ENCODE peak calls at places on chromosomes 3 and 15, in ten cellular contexts. One of them, this sample, is unnamed.
A peak's percentile ranks its signal among the peaks of the same experiment; 100 is the strongest.

GRCh38 chr3:70127192-70127591 is 127.7 kb downstream of the SAMMSON start:
- DNase-seq in AG09309: no peak
- DNase-seq in body of pancreas: no peak
- DNase-seq in central memory CD4-positive, alpha-beta T cell: no peak
- DNase-seq in hypothalamus: no peak
- DNase-seq in hippocampal formation: no peak
- DNase-seq in T-cell: no peak
- DNase-seq in T-helper 9 cell: no peak
- DNase-seq in ovary: no peak
- DNase-seq in cardiac fibroblast: no peak
- DNase-seq in this sample: no peak

GRCh38 chr3:177673105-177673804 is 476.0 kb upstream of the TBL1XR1 start:
- DNase-seq in body of pancreas: peak; percentile 37
- DNase-seq in T-cell: no peak
- DNase-seq in central memory CD4-positive, alpha-beta T cell: no peak
- DNase-seq in cardiac fibroblast: peak; percentile 97
- DNase-seq in hippocampal formation: no peak
- DNase-seq in AG09309: peak; percentile 87
- DNase-seq in ovary: peak; percentile 26
- DNase-seq in T-helper 9 cell: no peak
- DNase-seq in hypothalamus: no peak
- DNase-seq in this sample: no peak

GRCh38 chr3:155791190-155791589 is 14.9 kb downstream of the C3orf33 start:
- DNase-seq in ovary: no peak
- DNase-seq in AG09309: no peak
- DNase-seq in T-helper 9 cell: no peak
- DNase-seq in hypothalamus: no peak
- DNase-seq in cardiac fibroblast: no peak
- DNase-seq in body of pancreas: no peak
- DNase-seq in central memory CD4-positive, alpha-beta T cell: no peak
- DNase-seq in T-cell: no peak
- DNase-seq in hippocampal formation: no peak
- DNase-seq in this sample: no peak

GRCh38 chr15:70172124-70172523 is 74.4 kb upstream of the TLE3 start:
- DNase-seq in body of pancreas: no peak
- DNase-seq in hypothalamus: no peak
- DNase-seq in T-cell: no peak
- DNase-seq in T-helper 9 cell: no peak
- DNase-seq in hippocampal formation: no peak
- DNase-seq in cardiac fibroblast: no peak
- DNase-seq in AG09309: no peak
- DNase-seq in ovary: no peak
- DNase-seq in central memory CD4-positive, alpha-beta T cell: no peak
- DNase-seq in this sample: no peak

GRCh38 chr3:45655906-45656305 is 33.3 kb upstream of the SACM1L start:
- DNase-seq in hypothalamus: no peak
- DNase-seq in ovary: no peak
- DNase-seq in central memory CD4-positive, alpha-beta T cell: no peak
- DNase-seq in T-helper 9 cell: no peak
- DNase-seq in AG09309: no peak
- DNase-seq in cardiac fibroblast: no peak
- DNase-seq in T-cell: no peak
- DNase-seq in hippocampal formation: no peak
- DNase-seq in body of pancreas: no peak
- DNase-seq in this sample: no peak

GRCh38 chr3:46734773-46735172 is 17.1 kb upstream of the PRSS50 start:
- DNase-seq in AG09309: no peak
- DNase-seq in hippocampal formation: no peak
- DNase-seq in hypothalamus: no peak
- DNase-seq in ovary: no peak
- DNase-seq in T-helper 9 cell: no peak
- DNase-seq in cardiac fibroblast: no peak
- DNase-seq in body of pancreas: no peak
- DNase-seq in T-cell: no peak
- DNase-seq in central memory CD4-positive, alpha-beta T cell: no peak
- DNase-seq in this sample: no peak

GRCh38 chr3:126837773-126838172 is 133.7 kb downstream of the CHCHD6 start:
- DNase-seq in T-cell: no peak
- DNase-seq in body of pancreas: no peak
- DNase-seq in hypothalamus: no peak
- DNase-seq in cardiac fibroblast: no peak
- DNase-seq in T-helper 9 cell: no peak
- DNase-seq in hippocampal formation: no peak
- DNase-seq in ovary: no peak
- DNase-seq in central memory CD4-positive, alpha-beta T cell: no peak
- DNase-seq in AG09309: no peak
- DNase-seq in this sample: no peak

GRCh38 chr15:76799760-76800159 is 105.4 kb downstream of the SCAPER start:
- DNase-seq in AG09309: peak; percentile 43
- DNase-seq in cardiac fibroblast: peak; percentile 49
- DNase-seq in body of pancreas: no peak
- DNase-seq in hippocampal formation: no peak
- DNase-seq in central memory CD4-positive, alpha-beta T cell: no peak
- DNase-seq in hypothalamus: no peak
- DNase-seq in ovary: no peak
- DNase-seq in T-helper 9 cell: no peak
- DNase-seq in T-cell: no peak
- DNase-seq in this sample: no peak

GRCh38 chr3:184154909-184155643 is at the start of gene DVL3:
- DNase-seq in T-cell: no peak
- DNase-seq in ovary: peak; percentile 71
- DNase-seq in central memory CD4-positive, alpha-beta T cell: peak; percentile 34
- DNase-seq in hippocampal formation: peak; percentile 65
- DNase-seq in body of pancreas: peak; percentile 81
- DNase-seq in AG09309: no peak
- DNase-seq in hypothalamus: peak; percentile 50
- DNase-seq in T-helper 9 cell: peak; percentile 28
- DNase-seq in cardiac fibroblast: peak; percentile 74
- DNase-seq in this sample: no peak

GRCh38 chr15:84818221-84819131 is 1.3 kb downstream of the ALPK3 start:
- DNase-seq in hypothalamus: no peak
- DNase-seq in cardiac fibroblast: peak; percentile 80
- DNase-seq in central memory CD4-positive, alpha-beta T cell: no peak
- DNase-seq in AG09309: no peak
- DNase-seq in T-cell: no peak
- DNase-seq in hippocampal formation: no peak
- DNase-seq in T-helper 9 cell: no peak
- DNase-seq in body of pancreas: peak; percentile 83
- DNase-seq in ovary: no peak
- DNase-seq in this sample: no peak

This sample was measured in T follicular helper cell.